ENCODE peak calls at places on chromosomes 13 and 19, in seven cellular contexts. K is GM23248; J is pons; L is KG1; V is pancreas; T is midbrain; X is CD8-positive, alpha-beta memory T cell. B is an unnamed sample.

GRCh38 chr13:74987124-74987690 is 494.8 kb downstream of the TBC1D4 start:
- DNase-seq in L (no peak), V (no peak), J (no peak), X (no peak), T (no peak), K (no peak), B (no peak)

GRCh38 chr13:28336193-28336657 is 158.7 kb downstream of the FLT1 start:
- DNase-seq in L (no peak), V (no peak), K (no peak), T (no peak), X (no peak), J (no peak), B (no peak)

GRCh38 chr13:90122531-90122930 is 1225.0 kb upstream of the MIR17HG start:
- DNase-seq in X (no peak), L (no peak), K (no peak), V (no peak), T (no peak), J (no peak), B (no peak)

GRCh38 chr19:1904385-1905070 is 671 bp upstream of the ADAT3 start:
- DNase-seq in T (peak; percentile 37), K (peak; percentile 40), X (no peak), L (peak; percentile 42), J (peak; percentile 85), V (no peak), B (no peak)

GRCh38 chr13:111900390-111901180 is 166.4 kb upstream of the SOX1 start:
- DNase-seq in L (no peak), K (no peak), X (no peak), V (no peak), T (no peak), J (no peak), B (peak; percentile 26)

GRCh38 chr13:73421310-73421912 is 362.6 kb downstream of the KLF5 start:
- DNase-seq in V (no peak), K (peak; percentile 8), X (no peak), L (no peak), T (no peak), J (no peak), B (no peak)

GRCh38 chr13:75876371-75877050 is 240.4 kb downstream of the LMO7 start:
- DNase-seq in L (peak; percentile 52), X (peak; percentile 55), V (no peak), T (peak; percentile 72), J (peak; percentile 75), K (peak; percentile 77), B (peak; percentile 79)

GRCh38 chr19:42126565-42126964 is 5.7 kb downstream of the POU2F2 start:
- DNase-seq in L (no peak), V (no peak), K (no peak), T (no peak), X (no peak), J (no peak), B (no peak)

GRCh38 chr19:3412066-3412465 is 45.7 kb downstream of the NFIC start:
- DNase-seq in L (no peak), V (no peak), X (no peak), T (no peak), J (no peak), K (no peak), B (no peak)

GRCh38 chr13:30796132-30796832 is 60.9 kb downstream of the ALOX5AP start:
- DNase-seq in J (no peak), K (peak; percentile 78), L (no peak), X (no peak), T (no peak), V (no peak), B (peak; percentile 29)

GRCh38 chr13:105611424-105611823 is 924.0 kb downstream of the EFNB2 start:
- DNase-seq in V (no peak), X (no peak), T (no peak), L (no peak), J (no peak), K (no peak), B (no peak)

GRCh38 chr13:28716511-28716910 is 2.3 kb downstream of the SLC46A3 start:
- DNase-seq in X (no peak), J (peak; percentile 26), K (peak; percentile 88), T (no peak), V (no peak), L (no peak), B (no peak)

GRCh38 chr13:97239306-97239705 is 17.2 kb downstream of the MBNL2 start:
- DNase-seq in L (no peak), X (no peak), V (no peak), K (no peak), J (no peak), T (no peak), B (no peak)

GRCh38 chr13:20192470-20193141 is at the start of gene GJB2:
- DNase-seq in V (peak; percentile 70), T (no peak), X (no peak), J (no peak), L (no peak), K (peak; percentile 30), B (no peak)

GRCh38 chr13:29480893-29481525 is 114.5 kb downstream of the SLC7A1 start:
- DNase-seq in V (no peak), X (no peak), K (no peak), L (no peak), T (no peak), J (peak; percentile 10), B (no peak)

GRCh38 chr13:71621152-71622124 is 245.6 kb downstream of the DACH1 start:
- DNase-seq in J (peak; percentile 14), L (no peak), V (no peak), T (no peak), X (no peak), K (no peak), B (no peak)

GRCh38 chr13:24038846-24039330 is 121.6 kb upstream of the SPATA13 start:
- DNase-seq in J (peak; percentile 98), T (peak; percentile 88), K (peak; percentile 72), V (no peak), X (no peak), L (no peak), B (no peak)

GRCh38 chr19:47111081-47111589 is 2.4 kb downstream of the ZC3H4 start:
- DNase-seq in X (peak; percentile 59), T (peak; percentile 40), K (peak; percentile 43), J (no peak), L (no peak), V (peak; percentile 69), B (no peak)

GRCh38 chr13:83248751-83249150 is 633.5 kb downstream of the SLITRK1 start:
- DNase-seq in L (no peak), K (no peak), X (no peak), J (no peak), V (no peak), T (no peak), B (no peak)

GRCh38 chr13:73722120-73722519 is 412.1 kb downstream of the KLF12 start:
- DNase-seq in V (no peak), L (no peak), K (peak; percentile 52), X (no peak), J (peak; percentile 26), T (no peak), B (no peak)

GRCh38 chr19:52176574-52176973 is 5.2 kb upstream of the ZNF836 start:
- DNase-seq in V (no peak), T (no peak), X (no peak), L (no peak), J (no peak), K (no peak), B (no peak)

GRCh38 chr13:110912651-110913051 is 2.2 kb downstream of the ANKRD10 start:
- DNase-seq in T (no peak), X (no peak), J (no peak), V (no peak), K (peak; percentile 78), L (no peak), B (peak; percentile 38)

GRCh38 chr19:36169084-36169760 is 17.0 kb upstream of the COX7A1 start:
- DNase-seq in L (no peak), X (no peak), J (no peak), V (no peak), T (no peak), K (no peak), B (no peak)

GRCh38 chr19:23436944-23437343 is 41.7 kb upstream of the ZNF91 start:
- DNase-seq in V (no peak), L (no peak), J (no peak), X (no peak), T (no peak), K (no peak), B (no peak)

GRCh38 chr13:78299832-78300623 is 303.3 kb downstream of the POU4F1 start:
- DNase-seq in K (no peak), J (no peak), V (no peak), T (no peak), L (no peak), X (no peak), B (no peak)

GRCh38 chr19:9155591-9155990 is 15.4 kb downstream of the ZNF317 start:
- DNase-seq in V (no peak), X (no peak), J (no peak), K (no peak), T (no peak), L (no peak), B (no peak)

GRCh38 chr19:47176627-47177090 is 46.0 kb downstream of the SAE1 start:
- DNase-seq in T (no peak), J (peak; percentile 17), X (peak; percentile 54), L (no peak), V (no peak), K (peak; percentile 94), B (no peak)

GRCh38 chr13:46551410-46552301 is 1.3 kb upstream of the LRCH1 start:
- DNase-seq in J (peak; percentile 66), L (peak; percentile 31), X (peak; percentile 74), K (peak; percentile 88), V (peak; percentile 89), T (peak; percentile 52), B (peak; percentile 92)

GRCh38 chr13:33153421-33154381 is 131.9 kb downstream of the STARD13 start:
- DNase-seq in V (no peak), T (no peak), X (no peak), J (no peak), L (no peak), K (peak; percentile 47), B (no peak)

GRCh38 chr13:105389373-105389772 is 1146.1 kb downstream of the EFNB2 start:
- DNase-seq in K (no peak), L (no peak), J (no peak), X (no peak), T (no peak), V (no peak), B (no peak)

GRCh38 chr13:32811297-32811800 is 204.9 kb upstream of the KL start:
- DNase-seq in V (no peak), X (no peak), L (peak; percentile 14), J (no peak), K (peak; percentile 52), T (no peak), B (no peak)

GRCh38 chr19:14544977-14545715 is 15.8 kb downstream of the TECR start:
- DNase-seq in K (no peak), X (no peak), V (no peak), L (no peak), T (peak; percentile 94), J (peak; percentile 96), B (no peak)

GRCh38 chr19:39324242-39324842 is 3.7 kb upstream of the LRFN1 start:
- DNase-seq in V (no peak), L (no peak), K (no peak), X (no peak), T (no peak), J (no peak), B (no peak)

GRCh38 chr19:31419871-31420430 is 70.7 kb upstream of the TSHZ3 start:
- DNase-seq in V (no peak), T (no peak), L (no peak), X (no peak), K (no peak), J (no peak), B (no peak)

GRCh38 chr13:32783067-32783466 is 196.8 kb downstream of the PDS5B start:
- DNase-seq in L (no peak), V (no peak), X (no peak), K (peak; percentile 55), T (no peak), J (no peak), B (no peak)

GRCh38 chr13:103187621-103188020 is 121.4 kb upstream of the SLC10A2 start:
- DNase-seq in L (no peak), X (no peak), J (no peak), V (no peak), T (no peak), K (peak; percentile 0), B (no peak)

GRCh38 chr13:20461481-20461859 is 64.2 kb downstream of the CRYL1 start:
- DNase-seq in J (no peak), T (no peak), L (no peak), K (peak; percentile 53), X (no peak), V (no peak), B (no peak)

GRCh38 chr13:99261040-99261439 is 2.9 kb upstream of the GPR18 start:
- DNase-seq in X (no peak), K (no peak), L (no peak), V (no peak), J (no peak), T (no peak), B (no peak)